ENCODE peak calls at places on chromosome 20, in seven cellular contexts. D is suprapubic skin; B is prostate gland; Y is CD4-positive, alpha-beta memory T cell; G is stomach; T is A549; W is left lung. A is an unnamed sample.

GRCh38 chr20:63706027-63706695 is 1.6 kb downstream of the ARFRP1 start:
- DNase-seq in D (peak; percentile 65), B (no peak), Y (peak; percentile 19), G (no peak), T (no peak), W (peak; percentile 51), A (no peak)

GRCh38 chr20:36183155-36183944 is 28.8 kb downstream of the EPB41L1 start:
- DNase-seq in D (no peak), B (no peak), Y (no peak), G (no peak), T (no peak), W (no peak), A (no peak)

GRCh38 chr20:48247961-48248360 is 462.7 kb upstream of the SULF2 start:
- DNase-seq in D (no peak), B (no peak), Y (no peak), G (no peak), T (no peak), W (no peak), A (no peak)

GRCh38 chr20:19783966-19784401 is 25.9 kb downstream of the RIN2 start:
- DNase-seq in D (no peak), B (peak; percentile 46), Y (no peak), G (peak; percentile 36), T (peak; percentile 76), W (peak; percentile 79), A (no peak)

GRCh38 chr20:25042531-25043498 is 15.1 kb downstream of the ACSS1 start:
- DNase-seq in D (no peak), B (no peak), Y (peak; percentile 70), G (peak; percentile 59), T (no peak), W (peak; percentile 92), A (no peak)

GRCh38 chr20:44728835-44729342 is 13.7 kb downstream of the CCN5 start:
- DNase-seq in D (no peak), B (peak; percentile 85), Y (no peak), G (peak; percentile 77), T (peak; percentile 97), W (peak; percentile 87), A (peak; percentile 98)

GRCh38 chr20:38260378-38261053 is at the start of gene KIAA1755:
- DNase-seq in D (peak; percentile 78), B (no peak), Y (no peak), G (no peak), T (no peak), W (peak; percentile 79), A (no peak)

GRCh38 chr20:59578602-59579403 is 25.5 kb upstream of the PHACTR3 start:
- DNase-seq in D (no peak), B (no peak), Y (no peak), G (no peak), T (no peak), W (no peak), A (no peak)

GRCh38 chr20:51876511-51876910 is 74.2 kb upstream of the SALL4 start:
- DNase-seq in D (no peak), B (no peak), Y (no peak), G (no peak), T (no peak), W (no peak), A (no peak)

DNA sequence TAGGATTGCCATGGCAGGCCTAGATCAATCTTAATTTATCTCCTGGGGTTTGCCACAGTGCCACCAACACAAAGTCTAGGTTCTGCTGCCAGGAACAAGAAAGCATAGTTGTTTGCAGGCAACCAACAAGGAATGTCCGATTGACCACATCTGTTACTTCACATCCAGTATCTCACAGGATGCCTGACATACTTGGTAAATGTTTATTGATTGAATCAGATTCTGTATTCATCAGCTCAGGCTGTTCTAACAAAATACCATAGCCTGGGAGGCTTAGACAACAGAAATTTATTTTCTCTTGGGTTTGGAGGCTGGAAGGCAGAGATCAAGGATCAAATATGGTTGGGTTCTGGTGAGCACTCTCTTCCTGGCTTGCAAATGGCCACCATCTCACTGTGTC is 26.3 kb upstream of the MC3R start:
- DNase-seq in D (no peak), B (no peak), Y (no peak), G (no peak), T (no peak), W (no peak), A (no peak)
- H3K9me3 ChIP-seq in D (peaks cover 5% of the 10 kb centered on the region), B (no peaks in the 10 kb centered on the region), Y (no peaks in the 10 kb centered on the region), G (peaks cover 25% of the 10 kb centered on the region), T (no peaks in the 10 kb centered on the region), W (peaks cover 10% of the 10 kb centered on the region), A (no peaks in the 10 kb centered on the region)

GRCh38 chr20:61640171-61640570 is 388.1 kb downstream of the CDH4 start:
- DNase-seq in D (no peak), B (no peak), Y (no peak), G (no peak), T (no peak), W (no peak), A (peak; percentile 26)

GRCh38 chr20:61636531-61637116 is 384.6 kb downstream of the CDH4 start:
- DNase-seq in D (no peak), B (no peak), Y (no peak), G (no peak), T (no peak), W (no peak), A (no peak)

GRCh38 chr20:61635721-61636455 is 383.8 kb downstream of the CDH4 start:
- DNase-seq in D (no peak), B (no peak), Y (no peak), G (no peak), T (no peak), W (no peak), A (no peak)

GRCh38 chr20:61640846-61641245 is 388.8 kb downstream of the CDH4 start:
- DNase-seq in D (no peak), B (no peak), Y (no peak), G (no peak), T (no peak), W (no peak), A (no peak)

DNA sequence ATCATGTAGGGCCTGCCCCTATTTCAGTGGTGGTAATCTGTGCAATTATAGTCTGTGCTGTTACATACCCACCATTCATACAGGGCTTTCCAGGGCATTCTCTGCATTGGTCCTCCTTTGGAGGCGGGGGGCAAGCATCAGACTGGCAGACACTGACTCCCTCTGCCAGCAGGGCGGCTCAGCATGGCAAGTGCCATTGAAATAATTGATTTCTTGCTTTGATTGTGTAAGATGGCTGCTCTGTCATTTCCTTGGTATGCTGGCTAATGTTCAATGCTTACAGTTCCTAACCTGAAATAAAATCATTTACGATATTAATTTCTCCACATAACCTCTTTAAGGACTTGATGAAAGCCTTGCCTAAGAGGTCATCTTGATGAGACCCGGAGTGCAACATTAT is 387.1 kb downstream of the CDH4 start:
- DNase-seq in D (no peak), B (no peak), Y (no peak), G (no peak), T (no peak), W (no peak), A (no peak)
- H3K4me3 ChIP-seq in D (no peak overlapping the region), B (no peak overlapping the region), Y (no peak overlapping the region), G (no peak overlapping the region), T (no peak overlapping the region), W (no peak overlapping the region), A (no peak overlapping the region)

GRCh38 chr20:22582960-22583772 is 1.2 kb downstream of the FOXA2 start:
- DNase-seq in D (no peak), B (no peak), Y (no peak), G (peak; percentile 31), T (peak; percentile 44), W (peak; percentile 80), A (no peak)

GRCh38 chr20:22584630-22584921 is 204 bp upstream of the FOXA2 start:
- DNase-seq in D (no peak), B (no peak), Y (no peak), G (peak; percentile 92), T (peak; percentile 96), W (peak; percentile 91), A (no peak)

GRCh38 chr20:22584922-22585785 is 782 bp upstream of the FOXA2 start:
- DNase-seq in D (no peak), B (no peak), Y (no peak), G (peak; percentile 57), T (peak; percentile 86), W (peak; percentile 79), A (no peak)

GRCh38 chr20:22582386-22582959 is 1.9 kb downstream of the FOXA2 start:
- DNase-seq in D (no peak), B (no peak), Y (no peak), G (peak; percentile 40), T (no peak), W (peak; percentile 62), A (no peak)

GRCh38 chr20:22583773-22584629 is at the start of gene FOXA2:
- DNase-seq in D (no peak), B (no peak), Y (no peak), G (peak; percentile 85), T (peak; percentile 96), W (peak; percentile 90), A (peak; percentile 51)
- H3K9me3 ChIP-seq in D (no peaks in the 10 kb centered on the region), B (no peaks in the 10 kb centered on the region), Y (no peaks in the 10 kb centered on the region), G (no peaks in the 10 kb centered on the region), T (no peaks in the 10 kb centered on the region), W (no peaks in the 10 kb centered on the region), A (no peaks in the 10 kb centered on the region)

GRCh38 chr20:31602430-31602778 is 2.7 kb upstream of the ID1 start:
- DNase-seq in D (no peak), B (no peak), Y (no peak), G (no peak), T (no peak), W (no peak), A (peak; percentile 43)
- H3K4me3 ChIP-seq in D (no peak overlapping the region), B (no peak overlapping the region), Y (no peak overlapping the region), G (no peak overlapping the region), T (no peak overlapping the region), W (no peak overlapping the region), A (no peak overlapping the region)

GRCh38 chr20:54869765-54870164 is 394.4 kb downstream of the DOK5 start:
- DNase-seq in D (no peak), B (no peak), Y (no peak), G (no peak), T (no peak), W (no peak), A (no peak)
- H3K9me3 ChIP-seq in D (no peaks in the 10 kb centered on the region), B (no peaks in the 10 kb centered on the region), Y (no peaks in the 10 kb centered on the region), G (no peaks in the 10 kb centered on the region), T (no peaks in the 10 kb centered on the region), W (peaks cover 2% of the 10 kb centered on the region), A (no peaks in the 10 kb centered on the region)

GRCh38 chr20:1005452-1006027 is 3.4 kb upstream of the RSPO4 start:
- DNase-seq in D (no peak), B (no peak), Y (no peak), G (no peak), T (peak; percentile 66), W (no peak), A (peak; percentile 34)
- H3K4me3 ChIP-seq in D (no peak overlapping the region), B (no peak overlapping the region), Y (no peak overlapping the region), G (no peak overlapping the region), T (no peak overlapping the region), W (no peak overlapping the region), A (no peak overlapping the region)

DNA sequence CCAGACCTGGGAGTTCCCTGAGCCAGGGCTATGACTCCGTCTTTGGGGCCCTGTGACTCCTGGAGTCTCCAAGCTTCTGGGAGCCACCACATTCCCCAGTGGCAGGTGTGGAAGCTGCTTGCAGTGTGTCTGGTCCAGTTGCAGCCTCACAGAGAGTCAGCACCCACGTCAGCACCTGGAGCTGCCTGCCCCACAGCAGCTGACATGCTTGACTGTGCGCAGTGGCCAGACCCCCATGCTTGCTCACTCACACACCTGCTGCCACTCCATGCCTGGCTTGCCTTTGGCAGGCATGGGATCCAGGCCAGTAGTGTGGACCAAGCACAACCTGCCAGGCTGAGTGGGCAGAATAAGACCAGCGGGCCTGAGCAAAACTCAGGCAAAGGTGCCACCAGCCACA is 31.0 kb upstream of the ASIP start:
- DNase-seq in D (no peak), B (no peak), Y (no peak), G (no peak), T (no peak), W (no peak), A (no peak)
- H3K9me3 ChIP-seq in D (peaks cover 15% of the 10 kb centered on the region), B (no peaks in the 10 kb centered on the region), Y (no peaks in the 10 kb centered on the region), G (peaks cover 17% of the 10 kb centered on the region), T (peaks cover 31% of the 10 kb centered on the region), W (peaks cover 8% of the 10 kb centered on the region), A (peaks cover 16% of the 10 kb centered on the region)

GRCh38 chr20:1528811-1529210 is 28.7 kb downstream of the SIRPD start:
- DNase-seq in D (no peak), B (no peak), Y (no peak), G (no peak), T (no peak), W (no peak), A (no peak)
- H3K4me3 ChIP-seq in D (no peak overlapping the region), B (no peak overlapping the region), Y (no peak overlapping the region), G (no peak overlapping the region), T (no peak overlapping the region), W (no peak overlapping the region), A (no peak overlapping the region)